ENCODE peak calls at places on chromosomes 7 and 10, in nine cellular contexts. One of them, this sample, is unnamed.

GRCh38 chr7:144019457-144019856 is 19.3 kb downstream of the OR6B1 start:
- DNase-seq in fibroblast of lung: peak; percentile 87
- DNase-seq in lower leg skin: no peak
- DNase-seq in CD8-positive, alpha-beta T cell: no peak
- DNase-seq in lung: no peak
- DNase-seq in stomach: no peak
- DNase-seq in neural progenitor cell: no peak
- DNase-seq in upper lobe of right lung: no peak
- DNase-seq in BJ: peak; percentile 75
- DNase-seq in this sample: no peak

GRCh38 chr10:26739087-26739631 is 41.7 kb downstream of the PDSS1 start:
- DNase-seq in lung: no peak
- DNase-seq in upper lobe of right lung: no peak
- DNase-seq in BJ: no peak
- DNase-seq in neural progenitor cell: no peak
- DNase-seq in stomach: no peak
- DNase-seq in lower leg skin: no peak
- DNase-seq in fibroblast of lung: no peak
- DNase-seq in CD8-positive, alpha-beta T cell: no peak
- DNase-seq in this sample: no peak

GRCh38 chr10:11450427-11450826 is 161.0 kb downstream of the USP6NL start:
- DNase-seq in neural progenitor cell: no peak
- DNase-seq in fibroblast of lung: no peak
- DNase-seq in lung: no peak
- DNase-seq in CD8-positive, alpha-beta T cell: no peak
- DNase-seq in BJ: no peak
- DNase-seq in stomach: no peak
- DNase-seq in upper lobe of right lung: no peak
- DNase-seq in lower leg skin: no peak
- DNase-seq in this sample: peak; percentile 0

GRCh38 chr10:17730667-17731066 is 21.3 kb upstream of the TMEM236 start:
- DNase-seq in lung: no peak
- DNase-seq in fibroblast of lung: peak; percentile 56
- DNase-seq in neural progenitor cell: no peak
- DNase-seq in stomach: no peak
- DNase-seq in CD8-positive, alpha-beta T cell: no peak
- DNase-seq in lower leg skin: no peak
- DNase-seq in BJ: no peak
- DNase-seq in upper lobe of right lung: no peak
- DNase-seq in this sample: no peak

GRCh38 chr10:110016037-110016436 is 8.3 kb downstream of the ADD3 start:
- DNase-seq in lower leg skin: no peak
- DNase-seq in fibroblast of lung: peak; percentile 26
- DNase-seq in CD8-positive, alpha-beta T cell: no peak
- DNase-seq in neural progenitor cell: peak; percentile 82
- DNase-seq in stomach: no peak
- DNase-seq in upper lobe of right lung: no peak
- DNase-seq in lung: no peak
- DNase-seq in BJ: no peak
- DNase-seq in this sample: no peak

GRCh38 chr10:13998090-13998838 is 332.5 kb downstream of the FRMD4A start:
- DNase-seq in stomach: no peak
- DNase-seq in lung: no peak
- DNase-seq in CD8-positive, alpha-beta T cell: no peak
- DNase-seq in lower leg skin: no peak
- DNase-seq in neural progenitor cell: no peak
- DNase-seq in BJ: no peak
- DNase-seq in fibroblast of lung: no peak
- DNase-seq in upper lobe of right lung: no peak
- DNase-seq in this sample: no peak

GRCh38 chr10:117442944-117443676 is 67.9 kb upstream of the PDZD8 start:
- DNase-seq in lower leg skin: peak; percentile 92
- DNase-seq in neural progenitor cell: peak; percentile 87
- DNase-seq in stomach: peak; percentile 78
- DNase-seq in upper lobe of right lung: peak; percentile 89
- DNase-seq in CD8-positive, alpha-beta T cell: peak; percentile 22
- DNase-seq in lung: peak; percentile 77
- DNase-seq in BJ: no peak
- DNase-seq in fibroblast of lung: peak; percentile 58
- DNase-seq in this sample: peak; percentile 34

GRCh38 chr10:47449102-47449978 is 34.6 kb downstream of the ANXA8 start:
- DNase-seq in BJ: no peak
- DNase-seq in upper lobe of right lung: peak; percentile 51
- DNase-seq in lung: no peak
- DNase-seq in fibroblast of lung: no peak
- DNase-seq in neural progenitor cell: no peak
- DNase-seq in lower leg skin: no peak
- DNase-seq in stomach: no peak
- DNase-seq in CD8-positive, alpha-beta T cell: no peak
- DNase-seq in this sample: no peak

GRCh38 chr7:25075459-25075858 is 49.6 kb downstream of the CYCS start:
- DNase-seq in CD8-positive, alpha-beta T cell: no peak
- DNase-seq in BJ: no peak
- DNase-seq in stomach: no peak
- DNase-seq in lower leg skin: no peak
- DNase-seq in lung: no peak
- DNase-seq in neural progenitor cell: no peak
- DNase-seq in fibroblast of lung: no peak
- DNase-seq in upper lobe of right lung: no peak
- DNase-seq in this sample: no peak

GRCh38 chr7:25066253-25066652 is 58.8 kb downstream of the CYCS start:
- DNase-seq in fibroblast of lung: no peak
- DNase-seq in upper lobe of right lung: no peak
- DNase-seq in stomach: no peak
- DNase-seq in neural progenitor cell: no peak
- DNase-seq in BJ: no peak
- DNase-seq in CD8-positive, alpha-beta T cell: no peak
- DNase-seq in lower leg skin: no peak
- DNase-seq in lung: no peak
- DNase-seq in this sample: no peak

GRCh38 chr7:25068814-25069213 is 56.2 kb downstream of the CYCS start:
- DNase-seq in lung: no peak
- DNase-seq in upper lobe of right lung: no peak
- DNase-seq in fibroblast of lung: peak; percentile 15
- DNase-seq in stomach: no peak
- DNase-seq in lower leg skin: peak; percentile 34
- DNase-seq in neural progenitor cell: no peak
- DNase-seq in CD8-positive, alpha-beta T cell: no peak
- DNase-seq in BJ: no peak
- DNase-seq in this sample: no peak

GRCh38 chr7:25073451-25073850 is 51.6 kb downstream of the CYCS start:
- DNase-seq in fibroblast of lung: peak; percentile 52
- DNase-seq in stomach: no peak
- DNase-seq in neural progenitor cell: no peak
- DNase-seq in CD8-positive, alpha-beta T cell: no peak
- DNase-seq in lower leg skin: no peak
- DNase-seq in upper lobe of right lung: no peak
- DNase-seq in lung: no peak
- DNase-seq in BJ: peak; percentile 81
- DNase-seq in this sample: no peak

DNA sequence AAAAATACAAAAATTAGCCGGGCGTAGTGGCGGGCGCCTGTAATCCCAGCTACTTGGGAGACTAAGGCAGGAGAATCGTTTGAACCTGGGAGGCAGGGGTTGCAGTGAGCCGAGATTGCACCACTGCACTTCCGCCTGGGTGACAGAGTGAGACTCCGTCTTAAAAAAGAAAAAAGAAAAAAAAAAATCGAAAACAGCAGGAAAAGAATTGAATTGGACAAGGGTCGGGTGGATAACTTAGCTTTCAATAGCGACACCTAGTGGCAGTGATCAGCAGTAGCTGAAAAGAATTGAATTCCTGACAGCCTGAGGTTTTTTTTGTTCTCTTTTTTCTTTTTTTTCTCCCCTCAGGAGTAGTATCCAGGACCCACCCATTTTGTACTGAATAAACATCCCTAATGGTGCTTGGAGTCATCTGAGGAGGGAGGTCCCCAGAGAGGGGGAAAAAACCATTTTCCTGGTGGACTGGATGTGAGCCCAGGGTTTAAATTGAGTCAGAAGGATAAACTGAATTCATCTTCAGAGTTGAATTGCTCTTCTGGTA is 55.1 kb downstream of the CYCS start:
- DNase-seq in neural progenitor cell: peak; percentile 90
- DNase-seq in CD8-positive, alpha-beta T cell: peak; percentile 24
- DNase-seq in lower leg skin: peak; percentile 35
- DNase-seq in fibroblast of lung: peak; percentile 70
- DNase-seq in lung: peak; percentile 46
- DNase-seq in stomach: peak; percentile 45
- DNase-seq in upper lobe of right lung: no peak
- DNase-seq in BJ: peak; percentile 49
- DNase-seq in this sample: peak; percentile 70
- H3K4me3 ChIP-seq in neural progenitor cell: peak overlapping the region; percentile 25
- H3K4me3 ChIP-seq in CD8-positive, alpha-beta T cell: no peak overlapping the region
- H3K4me3 ChIP-seq in lower leg skin: no peak overlapping the region
- H3K4me3 ChIP-seq in fibroblast of lung: peak overlapping the region; percentile 8
- H3K4me3 ChIP-seq in lung: no peak overlapping the region
- H3K4me3 ChIP-seq in stomach: peak overlapping the region; percentile 41
- H3K4me3 ChIP-seq in upper lobe of right lung: peak overlapping the region; percentile 12
- H3K4me3 ChIP-seq in BJ: no peak overlapping the region
- H3K4me3 ChIP-seq in this sample: no peak overlapping the region

GRCh38 chr7:6577369-6578113 is at the start of gene ZDHHC4:
- DNase-seq in fibroblast of lung: peak; percentile 89
- DNase-seq in BJ: peak; percentile 22
- DNase-seq in CD8-positive, alpha-beta T cell: peak; percentile 77
- DNase-seq in lower leg skin: peak; percentile 72
- DNase-seq in neural progenitor cell: peak; percentile 89
- DNase-seq in lung: peak; percentile 91
- DNase-seq in upper lobe of right lung: peak; percentile 96
- DNase-seq in stomach: peak; percentile 89
- DNase-seq in this sample: peak; percentile 91

GRCh38 chr7:6575246-6576023 is 1.8 kb upstream of the ZDHHC4 start:
- DNase-seq in neural progenitor cell: no peak
- DNase-seq in lung: no peak
- DNase-seq in lower leg skin: no peak
- DNase-seq in CD8-positive, alpha-beta T cell: no peak
- DNase-seq in upper lobe of right lung: no peak
- DNase-seq in stomach: no peak
- DNase-seq in BJ: no peak
- DNase-seq in fibroblast of lung: no peak
- DNase-seq in this sample: no peak

GRCh38 chr7:6576024-6576866 is 1.0 kb upstream of the ZDHHC4 start:
- DNase-seq in CD8-positive, alpha-beta T cell: no peak
- DNase-seq in fibroblast of lung: no peak
- DNase-seq in neural progenitor cell: no peak
- DNase-seq in lower leg skin: no peak
- DNase-seq in upper lobe of right lung: no peak
- DNase-seq in lung: no peak
- DNase-seq in BJ: no peak
- DNase-seq in stomach: no peak
- DNase-seq in this sample: peak; percentile 16

GRCh38 chr7:6578114-6579084 is 1.1 kb downstream of the ZDHHC4 start:
- DNase-seq in CD8-positive, alpha-beta T cell: no peak
- DNase-seq in upper lobe of right lung: no peak
- DNase-seq in lower leg skin: no peak
- DNase-seq in lung: no peak
- DNase-seq in neural progenitor cell: no peak
- DNase-seq in fibroblast of lung: peak; percentile 7
- DNase-seq in stomach: no peak
- DNase-seq in BJ: no peak
- DNase-seq in this sample: no peak

DNA sequence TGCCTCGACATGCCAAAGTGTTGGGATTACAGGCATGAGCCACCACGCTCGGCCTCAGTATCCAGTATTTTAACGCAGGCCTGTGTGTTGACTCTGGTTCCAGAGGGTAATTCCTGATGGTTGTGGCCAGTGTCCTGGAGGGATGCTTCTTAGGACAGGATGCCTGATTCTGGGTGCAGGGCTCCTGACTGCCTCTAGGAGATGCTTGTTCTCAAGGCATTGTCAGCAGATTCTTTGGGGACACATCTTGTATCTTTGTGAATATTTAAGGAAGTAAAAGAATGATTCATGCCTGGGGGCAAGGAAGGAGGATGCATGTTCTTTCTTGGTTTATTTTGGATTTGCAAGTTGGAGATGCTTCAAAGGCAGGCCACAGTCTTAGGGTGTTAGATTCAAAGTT is 2.2 kb downstream of the ZDHHC4 start:
- DNase-seq in lung: no peak
- DNase-seq in neural progenitor cell: no peak
- DNase-seq in stomach: no peak
- DNase-seq in fibroblast of lung: peak; percentile 8
- DNase-seq in BJ: no peak
- DNase-seq in CD8-positive, alpha-beta T cell: no peak
- DNase-seq in upper lobe of right lung: no peak
- DNase-seq in lower leg skin: no peak
- DNase-seq in this sample: no peak
- TF ChIP-seq CTCF in lung: no peak
- TF ChIP-seq CTCF in neural progenitor cell: peak; percentile 8
- TF ChIP-seq CTCF in stomach: no peak
- TF ChIP-seq CTCF in fibroblast of lung: peak; percentile 6
- TF ChIP-seq CTCF in BJ: peak; percentile 12
- TF ChIP-seq CTCF in CD8-positive, alpha-beta T cell: no peak
- TF ChIP-seq CTCF in upper lobe of right lung: peak; percentile 9
- TF ChIP-seq CTCF in lower leg skin: no peak
- TF ChIP-seq CTCF in this sample: peak; percentile 27

DNA sequence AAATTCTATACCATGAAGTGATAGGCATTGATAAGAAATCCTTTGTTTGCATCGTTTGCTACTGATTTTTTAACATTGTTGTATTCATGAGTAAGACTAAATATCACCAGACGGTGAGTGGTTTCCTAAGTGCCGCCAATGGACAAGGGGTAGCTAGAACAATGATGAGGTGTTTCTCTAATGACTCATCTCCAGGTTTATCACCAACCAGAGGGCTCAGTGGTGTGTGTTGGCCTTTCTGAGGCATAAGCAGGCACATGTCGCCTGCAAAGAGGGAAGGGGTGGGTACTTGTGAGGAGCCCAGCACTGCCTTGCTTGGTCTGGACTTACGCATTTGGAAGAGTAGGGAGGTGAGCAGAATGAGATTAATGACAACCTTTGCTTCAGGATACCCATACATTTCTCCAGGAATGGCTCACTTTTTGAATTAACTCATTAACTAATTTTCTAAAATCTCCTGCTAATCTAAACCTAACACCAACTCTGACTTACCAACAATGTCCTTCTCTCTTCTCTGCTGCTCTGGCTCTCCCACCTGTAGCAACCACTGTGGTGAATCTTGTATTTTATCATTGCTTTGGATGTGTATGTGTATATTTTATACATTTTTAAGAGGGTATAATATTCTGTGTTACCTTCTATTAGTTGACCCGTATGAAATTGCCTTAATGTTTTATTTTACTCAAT is 722.6 kb downstream of the GRID1 start:
- DNase-seq in stomach: no peak
- DNase-seq in BJ: no peak
- DNase-seq in CD8-positive, alpha-beta T cell: no peak
- DNase-seq in upper lobe of right lung: no peak
- DNase-seq in lower leg skin: no peak
- DNase-seq in lung: no peak
- DNase-seq in fibroblast of lung: peak; percentile 56
- DNase-seq in neural progenitor cell: no peak
- DNase-seq in this sample: no peak
- H3K4me3 ChIP-seq in stomach: no peak overlapping the region
- H3K4me3 ChIP-seq in BJ: no peak overlapping the region
- H3K4me3 ChIP-seq in CD8-positive, alpha-beta T cell: no peak overlapping the region
- H3K4me3 ChIP-seq in upper lobe of right lung: no peak overlapping the region
- H3K4me3 ChIP-seq in lower leg skin: no peak overlapping the region
- H3K4me3 ChIP-seq in lung: no peak overlapping the region
- H3K4me3 ChIP-seq in fibroblast of lung: no peak overlapping the region
- H3K4me3 ChIP-seq in neural progenitor cell: no peak overlapping the region
- H3K4me3 ChIP-seq in this sample: no peak overlapping the region

DNA sequence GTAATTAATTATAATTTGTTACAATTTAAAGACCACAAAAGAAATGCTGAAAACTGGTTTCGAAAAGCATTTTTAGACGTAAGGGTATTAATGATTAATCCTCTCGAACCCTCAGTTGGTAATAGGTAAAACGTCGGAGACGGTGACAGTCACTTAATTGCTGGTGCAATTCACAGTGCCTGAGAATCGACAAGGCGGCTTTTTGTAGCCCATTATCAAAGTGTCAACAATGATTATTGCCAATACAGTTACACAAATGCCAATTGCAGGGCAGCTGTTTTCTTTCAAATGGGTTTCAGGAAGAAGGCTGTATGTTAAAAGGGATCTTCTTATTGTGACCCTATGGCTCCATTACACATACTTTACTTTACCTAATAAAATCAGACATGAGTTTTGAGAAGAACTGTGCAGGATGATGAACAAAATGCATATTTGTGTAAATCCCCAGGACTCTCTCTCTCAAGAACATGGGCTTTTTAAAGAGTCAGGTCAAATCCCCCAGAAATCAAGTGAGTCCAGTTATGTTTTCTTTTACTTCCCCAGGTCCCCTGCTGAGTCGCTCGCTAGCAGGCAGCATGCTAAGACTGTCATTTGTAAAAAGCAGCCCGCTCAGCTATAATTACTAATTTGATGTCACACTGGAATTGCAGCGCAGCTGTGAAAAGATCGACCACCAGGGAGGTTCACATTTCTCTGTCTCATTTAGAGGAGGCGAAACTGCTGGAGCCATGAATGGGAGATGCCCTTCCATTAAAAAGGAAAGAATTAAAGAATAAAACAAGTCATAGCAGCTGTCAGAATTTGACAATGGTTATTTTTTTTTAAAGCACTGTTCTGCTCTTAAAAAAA is 153.8 kb downstream of the PIP4K2A start:
- DNase-seq in CD8-positive, alpha-beta T cell: no peak
- DNase-seq in fibroblast of lung: no peak
- DNase-seq in lower leg skin: no peak
- DNase-seq in BJ: no peak
- DNase-seq in upper lobe of right lung: no peak
- DNase-seq in lung: no peak
- DNase-seq in neural progenitor cell: peak; percentile 74
- DNase-seq in stomach: no peak
- DNase-seq in this sample: no peak
- TF ChIP-seq CTCF in CD8-positive, alpha-beta T cell: no peak
- TF ChIP-seq CTCF in fibroblast of lung: no peak
- TF ChIP-seq CTCF in lower leg skin: no peak
- TF ChIP-seq CTCF in BJ: no peak
- TF ChIP-seq CTCF in upper lobe of right lung: no peak
- TF ChIP-seq CTCF in lung: no peak
- TF ChIP-seq CTCF in neural progenitor cell: no peak
- TF ChIP-seq CTCF in stomach: no peak
- TF ChIP-seq CTCF in this sample: no peak